ENCODE peak calls at places on chromosomes 16 and 17, in five cellular contexts. One of them, this sample, is unnamed.
A peak's percentile ranks its signal among the peaks of the same experiment; 100 is the strongest.

GRCh38 chr16:1452530-1452929 is 8.2 kb upstream of the CCDC154 start:
- DNase-seq in mammary epithelial cell: no peak
- DNase-seq in OCI-LY7: no peak
- DNase-seq in CD4-positive, alpha-beta T cell: no peak
- DNase-seq in pancreas: no peak
- DNase-seq in this sample: no peak

GRCh38 chr17:37527249-37527851 is 37.7 kb downstream of the DUSP14 start:
- DNase-seq in mammary epithelial cell: peak; percentile 66
- DNase-seq in OCI-LY7: peak; percentile 72
- DNase-seq in pancreas: no peak
- DNase-seq in CD4-positive, alpha-beta T cell: no peak
- DNase-seq in this sample: no peak

GRCh38 chr17:58527949-58528348 is 13.5 kb upstream of the MTMR4 start:
- DNase-seq in mammary epithelial cell: peak; percentile 49
- DNase-seq in OCI-LY7: no peak
- DNase-seq in pancreas: no peak
- DNase-seq in CD4-positive, alpha-beta T cell: no peak
- DNase-seq in this sample: peak; percentile 88

GRCh38 chr17:10724546-10725195 is 5.2 kb downstream of the TMEM220 start:
- DNase-seq in OCI-LY7: no peak
- DNase-seq in CD4-positive, alpha-beta T cell: no peak
- DNase-seq in mammary epithelial cell: no peak
- DNase-seq in pancreas: no peak
- DNase-seq in this sample: no peak

GRCh38 chr17:77424585-77425344 is 284.0 kb downstream of the SEC14L1 start:
- DNase-seq in OCI-LY7: peak; percentile 45
- DNase-seq in pancreas: peak; percentile 82
- DNase-seq in CD4-positive, alpha-beta T cell: no peak
- DNase-seq in mammary epithelial cell: no peak
- DNase-seq in this sample: peak; percentile 28

GRCh38 chr17:49190932-49191331 is 19.4 kb downstream of the GNGT2 start:
- DNase-seq in OCI-LY7: peak; percentile 28
- DNase-seq in mammary epithelial cell: no peak
- DNase-seq in pancreas: no peak
- DNase-seq in CD4-positive, alpha-beta T cell: no peak
- DNase-seq in this sample: no peak

GRCh38 chr17:50346313-50347086 is 574 bp downstream of the XYLT2 start:
- DNase-seq in OCI-LY7: no peak
- DNase-seq in CD4-positive, alpha-beta T cell: no peak
- DNase-seq in mammary epithelial cell: peak; percentile 31
- DNase-seq in pancreas: peak; percentile 67
- DNase-seq in this sample: no peak

GRCh38 chr16:82824408-82824807 is 197.6 kb downstream of the CDH13 start:
- DNase-seq in pancreas: no peak
- DNase-seq in mammary epithelial cell: peak; percentile 3
- DNase-seq in CD4-positive, alpha-beta T cell: no peak
- DNase-seq in OCI-LY7: no peak
- DNase-seq in this sample: no peak

GRCh38 chr16:3023415-3023668 is 400 bp downstream of the HCFC1R1 start:
- DNase-seq in OCI-LY7: no peak
- DNase-seq in pancreas: peak; percentile 88
- DNase-seq in CD4-positive, alpha-beta T cell: no peak
- DNase-seq in mammary epithelial cell: no peak
- DNase-seq in this sample: no peak

GRCh38 chr16:56451753-56452689 is 667 bp downstream of the OGFOD1 start:
- DNase-seq in OCI-LY7: peak; percentile 28
- DNase-seq in mammary epithelial cell: peak; percentile 41
- DNase-seq in CD4-positive, alpha-beta T cell: no peak
- DNase-seq in pancreas: peak; percentile 53
- DNase-seq in this sample: no peak

GRCh38 chr17:48593126-48593829 is at the start of gene HOXB5:
- DNase-seq in CD4-positive, alpha-beta T cell: no peak
- DNase-seq in mammary epithelial cell: no peak
- DNase-seq in pancreas: no peak
- DNase-seq in OCI-LY7: no peak
- DNase-seq in this sample: no peak

GRCh38 chr17:57747221-57748017 is 2.3 kb upstream of the CCDC182 start:
- DNase-seq in mammary epithelial cell: peak; percentile 40
- DNase-seq in CD4-positive, alpha-beta T cell: peak; percentile 14
- DNase-seq in OCI-LY7: peak; percentile 83
- DNase-seq in pancreas: no peak
- DNase-seq in this sample: no peak

GRCh38 chr16:16075463-16076399 is 126.3 kb downstream of the ABCC1 start:
- DNase-seq in pancreas: no peak
- DNase-seq in CD4-positive, alpha-beta T cell: no peak
- DNase-seq in mammary epithelial cell: no peak
- DNase-seq in OCI-LY7: no peak
- DNase-seq in this sample: no peak

GRCh38 chr17:44981221-44981968 is 13.3 kb upstream of the C1QL1 start:
- DNase-seq in mammary epithelial cell: peak; percentile 53
- DNase-seq in OCI-LY7: no peak
- DNase-seq in CD4-positive, alpha-beta T cell: no peak
- DNase-seq in pancreas: no peak
- DNase-seq in this sample: no peak

GRCh38 chr17:16652847-16653366 is 743 bp downstream of the ZNF624 start:
- DNase-seq in mammary epithelial cell: no peak
- DNase-seq in CD4-positive, alpha-beta T cell: no peak
- DNase-seq in pancreas: no peak
- DNase-seq in OCI-LY7: peak; percentile 4
- DNase-seq in this sample: no peak

GRCh38 chr16:54812229-54812628 is 118.4 kb upstream of the IRX5 start:
- DNase-seq in mammary epithelial cell: no peak
- DNase-seq in pancreas: no peak
- DNase-seq in CD4-positive, alpha-beta T cell: no peak
- DNase-seq in OCI-LY7: no peak
- DNase-seq in this sample: no peak

GRCh38 chr17:4739122-4740024 is at the start of the genes CXCL16 and ZMYND15:
- DNase-seq in CD4-positive, alpha-beta T cell: peak; percentile 74
- DNase-seq in mammary epithelial cell: peak; percentile 52
- DNase-seq in pancreas: peak; percentile 71
- DNase-seq in OCI-LY7: peak; percentile 70
- DNase-seq in this sample: no peak

GRCh38 chr16:65318590-65319267 is 196.9 kb upstream of the CDH11 start:
- DNase-seq in CD4-positive, alpha-beta T cell: no peak
- DNase-seq in OCI-LY7: no peak
- DNase-seq in pancreas: no peak
- DNase-seq in mammary epithelial cell: no peak
- DNase-seq in this sample: no peak

GRCh38 chr17:61406871-61407210 is 7.2 kb downstream of the TBX2 start:
- DNase-seq in OCI-LY7: no peak
- DNase-seq in CD4-positive, alpha-beta T cell: no peak
- DNase-seq in mammary epithelial cell: no peak
- DNase-seq in pancreas: no peak
- DNase-seq in this sample: no peak

GRCh38 chr17:43766413-43767052 is 7.9 kb upstream of the SOST start:
- DNase-seq in mammary epithelial cell: no peak
- DNase-seq in pancreas: peak; percentile 63
- DNase-seq in CD4-positive, alpha-beta T cell: peak; percentile 36
- DNase-seq in OCI-LY7: peak; percentile 45
- DNase-seq in this sample: peak; percentile 23

GRCh38 chr17:62869885-62870580 is 61.9 kb upstream of the MARCHF10 start:
- DNase-seq in OCI-LY7: no peak
- DNase-seq in pancreas: no peak
- DNase-seq in mammary epithelial cell: peak; percentile 47
- DNase-seq in CD4-positive, alpha-beta T cell: no peak
- DNase-seq in this sample: no peak

GRCh38 chr17:34622862-34623261 is 43.5 kb downstream of the TMEM132E start:
- DNase-seq in mammary epithelial cell: no peak
- DNase-seq in OCI-LY7: no peak
- DNase-seq in CD4-positive, alpha-beta T cell: no peak
- DNase-seq in pancreas: no peak
- DNase-seq in this sample: no peak

GRCh38 chr17:80675451-80676095 is 130.9 kb downstream of the RPTOR start:
- DNase-seq in CD4-positive, alpha-beta T cell: no peak
- DNase-seq in pancreas: no peak
- DNase-seq in OCI-LY7: no peak
- DNase-seq in mammary epithelial cell: peak; percentile 31
- DNase-seq in this sample: no peak

GRCh38 chr17:55237826-55238196 is 26.9 kb upstream of the HLF start:
- DNase-seq in OCI-LY7: no peak
- DNase-seq in pancreas: no peak
- DNase-seq in CD4-positive, alpha-beta T cell: no peak
- DNase-seq in mammary epithelial cell: no peak
- DNase-seq in this sample: no peak

GRCh38 chr17:28734712-28735241 is 6.2 kb downstream of the NEK8 start:
- DNase-seq in OCI-LY7: no peak
- DNase-seq in pancreas: peak; percentile 3
- DNase-seq in mammary epithelial cell: no peak
- DNase-seq in CD4-positive, alpha-beta T cell: no peak
- DNase-seq in this sample: no peak

GRCh38 chr17:6365187-6365943 is 69.6 kb downstream of the AIPL1 start:
- DNase-seq in CD4-positive, alpha-beta T cell: no peak
- DNase-seq in mammary epithelial cell: peak; percentile 89
- DNase-seq in pancreas: no peak
- DNase-seq in OCI-LY7: no peak
- DNase-seq in this sample: no peak

GRCh38 chr17:6361733-6362132 is 73.2 kb downstream of the AIPL1 start:
- DNase-seq in OCI-LY7: peak; percentile 16
- DNase-seq in mammary epithelial cell: no peak
- DNase-seq in pancreas: no peak
- DNase-seq in CD4-positive, alpha-beta T cell: no peak
- DNase-seq in this sample: no peak

DNA sequence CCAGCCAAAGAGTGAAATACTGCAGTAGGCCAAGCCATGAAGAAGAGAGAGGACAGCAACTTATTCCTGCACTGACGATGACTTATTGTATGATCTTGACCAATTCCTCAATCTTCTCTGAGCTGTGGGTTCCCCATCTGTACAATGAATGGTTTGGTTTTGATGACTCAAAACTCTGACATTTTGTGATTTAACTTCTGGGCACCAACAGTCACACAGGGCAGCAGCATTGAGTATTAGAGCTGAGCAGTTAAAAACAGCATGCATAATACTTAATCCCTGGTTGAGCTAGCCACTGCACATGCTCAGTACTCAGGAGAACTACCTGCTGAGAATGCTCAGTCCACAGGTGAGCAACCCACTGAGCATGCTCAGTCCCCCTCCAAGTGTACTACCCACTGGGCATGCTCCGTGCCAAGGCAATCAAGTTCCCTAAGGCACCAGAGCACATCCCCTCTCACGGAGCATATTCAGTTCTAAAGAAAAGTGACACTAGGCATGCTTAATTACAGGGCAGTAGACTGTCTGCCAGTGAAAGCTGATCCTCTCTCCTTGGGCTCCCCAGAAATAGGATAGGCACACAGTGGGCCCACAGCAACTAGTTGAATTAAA is 68.7 kb downstream of the AIPL1 start:
- DNase-seq in mammary epithelial cell: peak; percentile 90
- DNase-seq in pancreas: no peak
- DNase-seq in CD4-positive, alpha-beta T cell: no peak
- DNase-seq in OCI-LY7: no peak
- DNase-seq in this sample: no peak
- H3K27ac ChIP-seq in mammary epithelial cell: no peak overlapping the region
- H3K27ac ChIP-seq in pancreas: no peak overlapping the region
- H3K27ac ChIP-seq in CD4-positive, alpha-beta T cell: no peak overlapping the region
- H3K27ac ChIP-seq in OCI-LY7: no peak overlapping the region
- H3K27ac ChIP-seq in this sample: no peak overlapping the region

GRCh38 chr17:15464629-15465028 is 2.8 kb downstream of the CDRT4 start:
- DNase-seq in mammary epithelial cell: no peak
- DNase-seq in pancreas: no peak
- DNase-seq in CD4-positive, alpha-beta T cell: no peak
- DNase-seq in OCI-LY7: no peak
- DNase-seq in this sample: no peak
- H3K27ac ChIP-seq in mammary epithelial cell: no peak overlapping the region
- H3K27ac ChIP-seq in pancreas: no peak overlapping the region
- H3K27ac ChIP-seq in CD4-positive, alpha-beta T cell: no peak overlapping the region
- H3K27ac ChIP-seq in OCI-LY7: no peak overlapping the region
- H3K27ac ChIP-seq in this sample: no peak overlapping the region

DNA sequence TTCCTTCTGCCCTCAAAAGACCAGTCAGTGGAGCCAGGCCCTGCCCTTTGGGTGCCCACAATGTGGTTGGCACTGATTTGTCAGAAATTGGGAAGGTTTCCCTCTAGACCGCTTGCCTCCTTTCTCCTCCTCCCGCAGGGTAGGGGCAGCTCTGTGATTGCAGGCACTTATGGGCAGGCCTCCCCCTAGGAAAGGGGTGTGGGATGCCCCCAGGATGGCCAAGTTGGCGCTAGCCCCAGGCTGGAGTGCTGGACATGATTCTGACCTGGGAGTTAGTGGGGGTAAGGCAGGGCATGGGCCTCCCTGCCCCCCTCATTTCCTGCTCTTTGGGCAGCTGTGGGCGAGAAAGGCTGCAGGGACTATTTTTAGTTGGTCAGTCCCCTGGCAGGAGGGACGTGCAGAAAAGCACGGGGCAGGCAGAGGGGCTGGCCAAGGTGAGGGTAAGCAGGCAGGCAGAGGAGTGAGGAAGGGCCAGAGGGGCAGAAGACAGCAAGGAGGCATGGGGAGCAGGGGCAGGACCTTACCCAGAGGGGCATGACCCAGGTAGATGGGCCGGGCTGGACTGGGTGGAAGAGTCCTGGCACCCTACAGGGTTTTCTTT is 3.3 kb downstream of the RARA start:
- DNase-seq in pancreas: no peak
- DNase-seq in CD4-positive, alpha-beta T cell: no peak
- DNase-seq in mammary epithelial cell: peak; percentile 56
- DNase-seq in OCI-LY7: no peak
- DNase-seq in this sample: peak; percentile 62
- H3K27ac ChIP-seq in pancreas: peak overlapping the region; percentile 54
- H3K27ac ChIP-seq in CD4-positive, alpha-beta T cell: no peak overlapping the region
- H3K27ac ChIP-seq in mammary epithelial cell: peak overlapping the region; percentile 16
- H3K27ac ChIP-seq in OCI-LY7: no peak overlapping the region
- H3K27ac ChIP-seq in this sample: no peak overlapping the region

GRCh38 chr16:57621521-57622268 is 6.7 kb upstream of the ADGRG1 start:
- DNase-seq in OCI-LY7: no peak
- DNase-seq in mammary epithelial cell: peak; percentile 74
- DNase-seq in CD4-positive, alpha-beta T cell: no peak
- DNase-seq in pancreas: peak; percentile 65
- DNase-seq in this sample: no peak
- H3K27ac ChIP-seq in OCI-LY7: no peak overlapping the region
- H3K27ac ChIP-seq in mammary epithelial cell: peak overlapping the region; percentile 73
- H3K27ac ChIP-seq in CD4-positive, alpha-beta T cell: no peak overlapping the region
- H3K27ac ChIP-seq in pancreas: peak overlapping the region; percentile 95
- H3K27ac ChIP-seq in this sample: peak overlapping the region; percentile 83

GRCh38 chr17:39700148-39700987 is 504 bp downstream of the ERBB2 start:
- DNase-seq in pancreas: peak; percentile 57
- DNase-seq in CD4-positive, alpha-beta T cell: no peak
- DNase-seq in mammary epithelial cell: peak; percentile 17
- DNase-seq in OCI-LY7: no peak
- DNase-seq in this sample: no peak
- H3K27ac ChIP-seq in pancreas: peak overlapping the region; percentile 93
- H3K27ac ChIP-seq in CD4-positive, alpha-beta T cell: no peak overlapping the region
- H3K27ac ChIP-seq in mammary epithelial cell: peak overlapping the region; percentile 52
- H3K27ac ChIP-seq in OCI-LY7: no peak overlapping the region
- H3K27ac ChIP-seq in this sample: no peak overlapping the region